ENCODE peak calls at places on chromosomes 11 and 22, in seven cellular contexts. D is AML-193; K is Calu3; S is neural crest cell; R is fibroblast of the aortic adventitia; G is stimulated activated CD8-positive, alpha-beta memory T cell treated with anti-CD3 and anti-CD28 coated beads, Interleukin-2, amount 100 ng/mL, for 1 hour; O is left cardiac atrium. L is an unnamed sample.

GRCh38 chr22:31228425-31228824 is 16.3 kb downstream of the LIMK2 start:
- DNase-seq in G (no peak), O (no peak), K (no peak), D (no peak), R (no peak), S (no peak), L (no peak)

GRCh38 chr22:30038219-30038618 is 42.0 kb upstream of the HORMAD2 start:
- DNase-seq in G (no peak), K (peak), S (no peak), O (peak), D (no peak), R (peak), L (peak)

GRCh38 chr22:43127166-43127908 is 15.9 kb downstream of the MCAT start:
- DNase-seq in G (no peak), D (no peak), K (peak), R (no peak), O (no peak), S (no peak), L (no peak)

GRCh38 chr11:2093575-2094353 is 45.4 kb downstream of the IGF2 start:
- DNase-seq in O (peak), S (no peak), G (no peak), K (no peak), R (no peak), D (no peak), L (peak)

GRCh38 chr11:46296520-46297448 is 19.3 kb downstream of the CREB3L1 start:
- DNase-seq in K (peak), O (peak), R (peak), S (peak), G (no peak), D (no peak), L (peak)

GRCh38 chr11:133038850-133039249 is 493.5 kb downstream of the OPCML start:
- DNase-seq in D (no peak), O (no peak), S (no peak), K (no peak), R (no peak), G (no peak), L (peak)

GRCh38 chr11:65625628-65626342 is 10.2 kb downstream of the PCNX3 start:
- DNase-seq in K (peak), O (peak), G (no peak), S (peak), R (peak), D (peak), L (peak)

GRCh38 chr11:45245237-45246045 is 40.7 kb downstream of the SYT13 start:
- DNase-seq in D (no peak), G (no peak), S (no peak), R (no peak), K (no peak), O (no peak), L (no peak)

GRCh38 chr11:128324531-128325141 is 262.7 kb downstream of the ETS1 start:
- DNase-seq in D (no peak), K (no peak), R (no peak), G (peak), S (no peak), O (no peak), L (no peak)

GRCh38 chr11:97722065-97722464 is 1298.7 kb upstream of the CNTN5 start:
- DNase-seq in K (no peak), G (no peak), R (peak), S (no peak), O (peak), D (no peak), L (no peak)

GRCh38 chr22:37144180-37144554 is 5.5 kb downstream of the IL2RB start:
- DNase-seq in R (no peak), S (no peak), O (no peak), D (no peak), G (no peak), K (no peak), L (no peak)

GRCh38 chr11:2590951-2591754 is 108.6 kb downstream of the KCNQ1OT1 start:
- DNase-seq in S (no peak), D (no peak), O (peak), G (no peak), K (no peak), R (no peak), L (no peak)

GRCh38 chr11:131465056-131465455 is 94.6 kb downstream of the NTM start:
- DNase-seq in R (no peak), O (no peak), K (no peak), D (no peak), G (no peak), S (no peak), L (no peak)

GRCh38 chr11:133948711-133949110 is 8.1 kb downstream of the IGSF9B start:
- DNase-seq in D (no peak), G (no peak), K (no peak), R (no peak), S (no peak), O (no peak), L (no peak)

GRCh38 chr11:126102436-126102894 is 39.8 kb upstream of the CDON start:
- DNase-seq in G (no peak), R (peak), K (no peak), O (peak), S (no peak), D (no peak), L (peak)

GRCh38 chr11:77095551-77096490 is 6.8 kb upstream of the OMP start:
- DNase-seq in K (no peak), G (no peak), D (no peak), R (no peak), O (peak), S (no peak), L (no peak)

GRCh38 chr22:41642711-41643110 is 21.6 kb downstream of the XRCC6 start:
- DNase-seq in G (no peak), S (no peak), D (no peak), K (no peak), R (no peak), O (no peak), L (peak)

GRCh38 chr11:128448487-128448886 is 138.9 kb downstream of the ETS1 start:
- DNase-seq in O (no peak), K (peak), D (no peak), G (no peak), R (peak), S (no peak), L (peak)

GRCh38 chr11:92212530-92212929 is 12.1 kb upstream of the FAT3 start:
- DNase-seq in D (no peak), G (no peak), O (no peak), K (no peak), R (no peak), S (no peak), L (no peak)

GRCh38 chr11:94151903-94152677 is 23.4 kb downstream of the PANX1 start:
- DNase-seq in O (peak), K (peak), R (peak), D (no peak), G (no peak), S (no peak), L (peak)

GRCh38 chr11:82945682-82946081 is 44.1 kb downstream of the DDIAS start:
- DNase-seq in G (no peak), D (no peak), K (no peak), S (no peak), R (no peak), O (no peak), L (no peak)

GRCh38 chr11:13216019-13217006 is 61.3 kb upstream of the BMAL1 start:
- DNase-seq in K (peak), G (no peak), D (no peak), O (peak), R (peak), S (no peak), L (peak)

GRCh38 chr11:126963603-126964353 is 36.8 kb downstream of the KIRREL3 start:
- DNase-seq in K (peak), S (no peak), G (no peak), O (no peak), D (no peak), R (peak), L (peak)

GRCh38 chr11:9941991-9942390 is 278.1 kb downstream of the SWAP70 start:
- DNase-seq in K (no peak), R (no peak), O (no peak), G (no peak), S (no peak), D (no peak), L (no peak)

GRCh38 chr11:77400775-77401469 is 73.0 kb downstream of the PAK1 start:
- DNase-seq in R (no peak), G (no peak), D (no peak), K (no peak), S (no peak), O (no peak), L (no peak)

GRCh38 chr11:3642071-3642951 is 519 bp upstream of the ART5 start:
- DNase-seq in K (peak), R (peak), O (peak), G (peak), D (no peak), S (peak), L (peak)

GRCh38 chr11:65915101-65915820 is 3.6 kb downstream of the C11orf68 start:
- DNase-seq in K (no peak), R (no peak), O (no peak), D (no peak), S (no peak), G (no peak), L (peak)

GRCh38 chr11:83816572-83817187 is 530.5 kb upstream of the CCDC90B start:
- DNase-seq in S (no peak), K (no peak), O (no peak), G (no peak), R (peak), D (peak), L (peak)

GRCh38 chr11:64500176-64501013 is 90.6 kb upstream of the SLC22A12 start:
- DNase-seq in K (no peak), O (no peak), D (no peak), R (no peak), G (no peak), S (no peak), L (peak)

GRCh38 chr11:94018721-94019120 is 2.4 kb upstream of the HEPHL1 start:
- DNase-seq in G (no peak), O (no peak), K (no peak), D (no peak), R (peak), S (no peak), L (no peak)

GRCh38 chr11:8168485-8169257 is at the start of gene RIC3:
- DNase-seq in O (peak), K (no peak), D (no peak), S (peak), G (no peak), R (no peak), L (no peak)

GRCh38 chr22:49937758-49938564 is 19.5 kb downstream of the CRELD2 start:
- DNase-seq in S (no peak), G (no peak), D (no peak), O (peak), K (no peak), R (no peak), L (no peak)

GRCh38 chr11:63573881-63574855 is 11.0 kb upstream of the PLAAT2 start:
- DNase-seq in S (no peak), O (peak), D (peak), G (no peak), K (peak), R (peak), L (peak)